ENCODE peak calls at places on chromosome 22, in five cellular contexts. N is CD4-positive, alpha-beta memory T cell; X is activated CD8-positive, alpha-beta memory T cell treated with anti-CD3 and anti-CD28 coated beads for 1 hour; Z is A172; A is stimulated activated CD8-positive, alpha-beta memory T cell treated with anti-CD3 and anti-CD28 coated beads, Interleukin-4, amount 100 ng/mL, for 24 hours. O is an unnamed sample.

GRCh38 chr22:41816241-41816640 is 15.8 kb downstream of the CCDC134 start:
- DNase-seq in N (no peak), X (no peak), Z (no peak), A (no peak), O (no peak)

GRCh38 chr22:32558681-32559355 is 84.2 kb downstream of the FBXO7 start:
- DNase-seq in N (no peak), X (no peak), Z (peak), A (no peak), O (no peak)

GRCh38 chr22:29109853-29110252 is 37.0 kb downstream of the KREMEN1 start:
- DNase-seq in N (no peak), X (no peak), Z (peak), A (no peak), O (no peak)

GRCh38 chr22:48734359-48734758 is 1093.3 kb downstream of the BRD1 start:
- DNase-seq in N (no peak), X (no peak), Z (no peak), A (no peak), O (no peak)

GRCh38 chr22:50016988-50017700 is 4.6 kb upstream of the IL17REL start:
- DNase-seq in N (no peak), X (no peak), Z (peak), A (peak), O (peak)

GRCh38 chr22:36184433-36185035 is 17.1 kb downstream of the APOL4 start:
- DNase-seq in N (no peak), X (no peak), Z (no peak), A (no peak), O (no peak)

GRCh38 chr22:24834845-24835570 is 29.0 kb downstream of the SGSM1 start:
- DNase-seq in N (no peak), X (no peak), Z (no peak), A (no peak), O (no peak)

GRCh38 chr22:23457586-23457985 is 122.5 kb downstream of the IGLL1 start:
- DNase-seq in N (no peak), X (no peak), Z (no peak), A (no peak), O (no peak)

GRCh38 chr22:48898524-48899377 is 928.9 kb downstream of the BRD1 start:
- DNase-seq in N (no peak), X (no peak), Z (no peak), A (no peak), O (no peak)

GRCh38 chr22:40764743-40765441 is 54.3 kb downstream of the SLC25A17 start:
- DNase-seq in N (peak), X (no peak), Z (no peak), A (no peak), O (no peak)

O was measured in stimulated activated effector memory CD8-positive, alpha-beta T cell treated with anti-CD3 and anti-CD28 coated beads, Interleukin-12 subunit alpha, Interleukin-12 subunit beta, amount 100 ng/mL, for 72 hours.